ENCODE peak calls at places on chromosomes 7 and 10, in six cellular contexts. G is prostate gland, H is IMR-90, Q is breast epithelium, T is ovary, N is tibial nerve. R is an unnamed sample. For H3K27me3, the result is how much of the 10 kb centered on the place peaks cover.

GRCh38 chr10:30783939-30784500 is 154.5 kb upstream of the LYZL2 start:
- DNase-seq in G (peak), H (peak), Q (no peak), T (peak), N (peak), R (peak)

GRCh38 chr10:102408728-102409603 is 9.6 kb downstream of the PSD start:
- DNase-seq in G (no peak), H (peak), Q (no peak), T (peak), N (no peak), R (no peak)

GRCh38 chr7:97064972-97065587 is 40.4 kb upstream of the DLX5 start:
- DNase-seq in G (peak), H (peak), Q (no peak), T (no peak), N (no peak), R (peak)

GRCh38 chr10:71268247-71268691 is 50.8 kb upstream of the SLC29A3 start:
- DNase-seq in G (no peak), H (peak), Q (no peak), T (no peak), N (no peak), R (peak)

GRCh38 chr10:57161157-57161556 is 800.1 kb upstream of the ZWINT start:
- DNase-seq in G (no peak), H (no peak), Q (no peak), T (no peak), N (no peak), R (no peak)

GRCh38 chr7:127557803-127558202 is 27.6 kb downstream of the GCC1 start:
- DNase-seq in G (no peak), H (no peak), Q (no peak), T (no peak), N (no peak), R (no peak)

GRCh38 chr10:3293536-3294431 is 121.2 kb upstream of the PITRM1 start:
- DNase-seq in G (no peak), H (peak), Q (peak), T (no peak), N (no peak), R (no peak)

GRCh38 chr7:159022238-159022993 is 122.3 kb downstream of the VIPR2 start:
- DNase-seq in G (no peak), H (no peak), Q (no peak), T (no peak), N (no peak), R (no peak)

GRCh38 chr10:114420811-114421485 is 16.6 kb upstream of the AFAP1L2 start:
- DNase-seq in G (no peak), H (no peak), Q (no peak), T (no peak), N (no peak), R (no peak)

GRCh38 chr10:70445718-70446485 is 4.4 kb upstream of the NODAL start:
- DNase-seq in G (no peak), H (peak), Q (no peak), T (no peak), N (no peak), R (no peak)

DNA sequence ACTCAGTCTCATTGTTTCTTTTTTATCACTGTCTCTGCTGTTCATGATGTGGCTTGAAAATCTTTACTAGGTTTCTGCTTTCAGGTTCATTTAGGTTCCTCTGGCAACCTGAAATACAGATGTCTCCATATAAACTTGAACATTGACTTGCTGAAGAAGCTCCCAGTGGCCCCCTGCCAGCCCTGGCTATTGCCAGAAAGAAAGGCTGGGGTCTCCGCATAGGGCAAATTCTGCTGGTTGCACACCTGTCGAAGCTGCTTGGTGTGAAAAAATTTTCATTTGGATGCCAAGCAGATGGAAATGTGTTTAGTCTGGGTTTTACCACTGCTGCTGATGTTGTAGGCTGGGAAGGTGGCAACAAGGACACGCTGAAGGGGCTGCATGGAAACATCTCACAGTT is 826.7 kb upstream of the GHITM start:
- DNase-seq in G (no peak), H (no peak), Q (no peak), T (no peak), N (no peak), R (no peak)
- H3K27me3 ChIP-seq in G (under half), H (under half), Q (under half), T (under half), N (under half), R (under half)

GRCh38 chr7:21887779-21888178 is 57.9 kb downstream of the CDCA7L start:
- DNase-seq in G (no peak), H (no peak), Q (no peak), T (no peak), N (no peak), R (no peak)
- H3K27ac ChIP-seq in G (no peak), H (no peak), Q (no peak), T (no peak), N (no peak), R (no peak)

DNA sequence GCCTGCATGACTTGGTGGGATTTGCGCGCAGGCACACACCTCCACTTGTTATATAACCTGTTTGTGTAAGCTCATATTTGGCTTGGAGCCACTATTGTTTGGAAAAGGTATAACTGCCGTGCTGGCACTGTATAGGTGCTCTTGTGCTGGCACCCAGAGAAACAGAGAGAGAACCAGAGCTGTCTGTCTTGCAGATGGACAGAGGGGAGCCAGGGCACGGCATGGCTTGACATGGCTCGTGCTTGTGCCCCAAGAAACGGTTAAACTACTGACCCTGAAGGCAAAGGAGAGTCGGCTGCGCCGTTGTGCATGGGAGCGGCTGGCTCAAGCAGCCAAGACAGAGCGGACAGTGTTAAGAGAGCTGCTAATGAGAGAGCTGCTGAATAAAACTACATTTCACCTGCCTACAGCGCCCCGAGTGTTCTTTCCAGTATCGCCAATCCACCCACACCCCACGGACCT is 23.2 kb downstream of the RAPGEF5 start:
- DNase-seq in G (no peak), H (no peak), Q (no peak), T (no peak), N (no peak), R (no peak)
- TF ChIP-seq POLR2A in G (no peak), H (no peak), Q (no peak), T (no peak), N (no peak), R (no peak)

GRCh38 chr7:94679341-94679740 is 23.4 kb upstream of the SGCE start:
- DNase-seq in G (no peak), H (peak), Q (no peak), T (no peak), N (no peak), R (no peak)

GRCh38 chr7:94687810-94688209 is 31.9 kb upstream of the SGCE start:
- DNase-seq in G (no peak), H (peak), Q (no peak), T (no peak), N (no peak), R (no peak)

DNA sequence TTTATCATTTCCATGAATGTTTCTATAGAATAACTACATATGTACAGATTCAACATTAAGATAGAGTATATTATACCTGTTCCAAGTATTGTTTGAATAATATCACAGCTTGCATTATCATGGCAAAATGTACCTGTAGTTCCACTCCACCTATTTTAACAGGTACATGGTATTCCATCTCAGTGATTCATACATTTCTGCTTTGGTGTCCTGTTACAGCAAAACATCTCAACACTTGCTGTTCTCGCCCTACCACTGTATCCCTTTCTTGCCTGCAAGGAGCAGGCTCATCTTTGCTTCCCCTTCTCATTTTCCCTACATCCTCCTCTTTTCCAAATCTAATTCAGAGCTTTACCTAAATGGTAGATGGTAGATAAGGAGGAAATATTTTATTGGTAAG is 27.1 kb upstream of the SGCE start:
- DNase-seq in G (no peak), H (no peak), Q (no peak), T (no peak), N (no peak), R (no peak)
- H3K27me3 ChIP-seq in G (under half), H (under half), Q (under half), T (under half), N (under half), R (under half)

GRCh38 chr10:112491144-112491543 is 44.1 kb downstream of the VTI1A start:
- DNase-seq in G (no peak), H (peak), Q (no peak), T (no peak), N (no peak), R (no peak)
- H3K27ac ChIP-seq in G (no peak), H (no peak), Q (no peak), T (no peak), N (no peak), R (no peak)

GRCh38 chr7:105012503-105013282 is 1.3 kb upstream of the KMT2E start:
- DNase-seq in G (peak), H (peak), Q (peak), T (peak), N (peak), R (peak)
- TF ChIP-seq POLR2A in G (peak), H (peak), Q (peak), T (peak), N (peak), R (peak)

GRCh38 chr10:108597657-108598319 is 1325.5 kb downstream of the XPNPEP1 start:
- DNase-seq in G (no peak), H (no peak), Q (no peak), T (no peak), N (no peak), R (no peak)
- H3K27me3 ChIP-seq in G (under half), H (under half), Q (under half), T (under half), N (under half), R (under half)

GRCh38 chr10:89263531-89263930 is 12.0 kb upstream of the LIPA start:
- DNase-seq in G (no peak), H (no peak), Q (no peak), T (no peak), N (no peak), R (no peak)
- H3K27ac ChIP-seq in G (no peak), H (no peak), Q (no peak), T (no peak), N (no peak), R (no peak)